ENCODE peak calls at places on chromosomes 11 and 22, in six cellular contexts. V, O, F, K, M and G are unnamed samples.

GRCh38 chr22:24506802-24507438 is 11.8 kb downstream of the UPB1 start:
- DNase-seq in M (no peak), O (peak), V (no peak), K (peak), F (no peak), G (peak)

GRCh38 chr11:44840085-44840478 is 110.6 kb downstream of the TP53I11 start:
- DNase-seq in O (no peak), F (no peak), V (no peak), K (no peak), M (no peak), G (no peak)

GRCh38 chr11:20963596-20963995 is 294.2 kb downstream of the NELL1 start:
- DNase-seq in K (no peak), V (no peak), F (peak), O (no peak), M (no peak), G (no peak)

GRCh38 chr11:45400594-45400993 is 114.5 kb upstream of the SYT13 start:
- DNase-seq in V (no peak), K (peak), F (peak), M (no peak), O (no peak), G (peak)

GRCh38 chr11:112392860-112393259 is 132.2 kb upstream of the PLET1 start:
- DNase-seq in K (no peak), V (no peak), F (no peak), O (no peak), M (no peak), G (no peak)

GRCh38 chr11:73137942-73138274 is 4.2 kb downstream of the FCHSD2 start:
- DNase-seq in V (no peak), O (no peak), M (no peak), F (no peak), K (no peak), G (no peak)

GRCh38 chr22:37082251-37082650 is 27.3 kb downstream of the TMPRSS6 start:
- DNase-seq in O (no peak), F (no peak), V (no peak), K (no peak), M (no peak), G (no peak)

GRCh38 chr11:66676931-66677598 is 622 bp downstream of the RBM4B start:
- DNase-seq in M (peak), O (no peak), K (peak), F (no peak), V (no peak), G (no peak)

GRCh38 chr11:19714387-19715363 is 2.0 kb downstream of the NAV2 start:
- DNase-seq in F (peak), V (peak), O (peak), K (peak), M (no peak), G (peak)

GRCh38 chr11:120900642-120901041 is 123.3 kb upstream of the TBCEL start:
- DNase-seq in F (no peak), O (no peak), K (no peak), M (peak), V (peak), G (no peak)

GRCh38 chr22:19710020-19710768 is 4.1 kb upstream of the SEPTIN5 start:
- DNase-seq in V (no peak), K (no peak), F (no peak), O (no peak), M (peak), G (no peak)

GRCh38 chr22:37258005-37258790 is 14.1 kb upstream of the RAC2 start:
- DNase-seq in O (no peak), V (no peak), F (no peak), M (peak), K (no peak), G (no peak)

GRCh38 chr22:37525073-37525745 is 6.0 kb upstream of the CARD10 start:
- DNase-seq in O (no peak), V (no peak), F (peak), M (no peak), K (peak), G (peak)

GRCh38 chr11:83736689-83737088 is 450.5 kb upstream of the CCDC90B start:
- DNase-seq in V (no peak), M (no peak), O (no peak), K (no peak), F (no peak), G (no peak)

GRCh38 chr11:124108158-124108557 is 7.1 kb upstream of the VWA5A start:
- DNase-seq in M (no peak), K (peak), O (no peak), F (peak), V (peak), G (no peak)

GRCh38 chr11:72753341-72754148 is 1.3 kb upstream of the ARAP1 start:
- DNase-seq in M (no peak), K (no peak), O (no peak), V (no peak), F (no peak), G (no peak)

GRCh38 chr11:35632301-35632700 is 14.0 kb downstream of the FJX1 start:
- DNase-seq in O (no peak), M (no peak), V (no peak), K (peak), F (peak), G (no peak)

GRCh38 chr22:30434775-30435315 is 9.3 kb downstream of the MTFP1 start:
- DNase-seq in M (no peak), F (no peak), K (no peak), O (no peak), V (no peak), G (no peak)

GRCh38 chr22:46846832-46847355 is 84.4 kb downstream of the TBC1D22A start:
- DNase-seq in V (no peak), K (no peak), M (no peak), O (no peak), F (peak), G (no peak)

GRCh38 chr11:65236194-65237059 is 25.3 kb upstream of the POLA2 start:
- DNase-seq in K (no peak), V (no peak), O (no peak), F (no peak), M (peak), G (no peak)

GRCh38 chr11:57490456-57491248 is 24.9 kb downstream of the SLC43A1 start:
- DNase-seq in M (no peak), V (no peak), O (no peak), F (no peak), K (peak), G (peak)

GRCh38 chr22:30169002-30169401 is 77.6 kb downstream of the LIF start:
- DNase-seq in K (no peak), V (no peak), M (no peak), O (no peak), F (no peak), G (no peak)

GRCh38 chr11:75497788-75498404 is 27.8 kb downstream of the GDPD5 start:
- DNase-seq in K (no peak), O (no peak), F (no peak), M (no peak), V (no peak), G (no peak)

GRCh38 chr22:23755711-23756110 is 1.5 kb upstream of the VPREB3 start:
- DNase-seq in O (no peak), V (no peak), F (no peak), M (no peak), K (no peak), G (no peak)

GRCh38 chr11:32348502-32348901 is 86.8 kb downstream of the WT1 start:
- DNase-seq in V (no peak), O (no peak), M (no peak), F (no peak), K (no peak), G (no peak)

GRCh38 chr11:460331-461199 is 10.5 kb downstream of the PTDSS2 start:
- DNase-seq in V (no peak), M (peak), F (peak), O (peak), K (no peak), G (no peak)

GRCh38 chr11:105862736-105863367 is 159.2 kb downstream of the MSANTD4 start:
- DNase-seq in F (peak), M (no peak), O (no peak), V (peak), K (peak), G (peak)

GRCh38 chr11:117098269-117099231 is at the start of gene SIK3:
- DNase-seq in M (peak), K (peak), O (peak), V (peak), F (peak), G (peak)
- TF ChIP-seq CTCF in M (peak), K (peak), O (peak), V (peak), F (peak), G (peak)

DNA sequence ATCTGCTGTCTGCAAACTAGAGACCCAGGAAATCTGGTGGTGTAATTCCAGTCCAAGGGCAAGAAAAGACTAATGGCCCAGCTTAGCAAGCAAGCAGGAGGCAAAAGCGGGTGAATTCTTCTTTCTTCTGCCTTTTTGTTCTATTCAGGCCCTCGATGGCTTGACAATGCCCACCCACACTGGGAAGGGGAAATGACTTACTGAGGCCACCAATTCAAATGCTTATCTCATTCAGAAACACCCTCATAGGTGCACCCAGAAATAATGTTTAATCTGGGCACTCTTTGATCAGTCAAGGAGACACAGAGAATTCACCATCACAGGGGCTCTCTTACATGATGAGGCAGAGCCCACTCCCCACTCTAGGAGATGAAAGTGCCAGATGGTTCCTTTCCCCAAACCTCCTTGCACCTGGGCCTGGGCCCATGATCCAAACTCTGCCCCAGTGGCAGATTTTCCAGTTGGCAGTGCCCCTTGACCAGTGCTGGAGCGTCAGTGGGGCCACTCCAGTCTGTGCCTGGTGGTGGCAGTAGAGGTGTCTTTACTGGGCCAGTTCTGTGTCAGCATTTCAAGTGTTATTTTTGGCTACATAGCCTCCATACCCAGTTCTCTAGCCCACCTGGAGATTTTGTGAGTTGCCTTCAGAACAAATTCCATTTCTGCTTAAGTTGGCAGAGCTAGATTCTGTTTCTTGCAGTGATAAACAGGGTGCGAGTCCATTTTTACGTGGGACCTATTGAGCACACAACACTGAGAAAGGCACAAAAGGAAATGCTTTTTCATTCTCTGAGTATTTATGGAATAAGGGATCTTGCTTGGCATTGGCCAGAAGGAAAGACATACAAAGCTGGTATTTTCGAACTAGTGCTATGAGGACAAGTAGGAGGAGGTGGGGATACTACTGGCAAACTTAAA is 7.5 kb downstream of the ELMOD1 start:
- DNase-seq in V (peak), M (no peak), K (peak), F (no peak), O (no peak), G (peak)
- TF ChIP-seq CTCF in V (peak), M (peak), K (peak), F (peak), O (peak), G (peak)

DNA sequence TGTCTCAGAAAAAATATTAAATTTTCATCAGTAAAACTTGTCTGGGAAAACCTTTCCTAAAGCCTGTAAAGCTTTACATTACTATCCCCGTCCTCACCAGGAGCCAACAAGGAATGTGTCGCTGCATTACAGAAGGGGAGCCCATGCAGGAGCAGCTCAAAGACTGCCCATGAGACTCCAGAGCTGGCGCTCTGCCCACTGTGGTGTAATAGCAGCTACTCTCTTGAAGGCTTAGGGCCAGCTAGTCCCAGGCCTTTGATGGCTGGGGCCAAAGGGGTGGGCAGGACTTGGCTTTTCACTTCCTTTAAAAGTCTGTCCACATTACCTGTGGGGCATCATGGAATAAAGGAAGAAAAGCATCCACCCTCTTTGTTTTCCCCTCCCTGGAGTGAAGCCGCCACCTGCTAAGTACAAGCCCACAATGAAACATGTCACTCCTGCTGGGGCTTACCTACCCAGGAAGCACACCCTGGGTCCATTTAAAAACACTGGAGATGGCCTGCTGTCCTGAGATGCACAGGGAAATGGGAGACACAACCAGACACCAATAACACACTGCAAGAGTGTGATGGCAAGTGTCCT is 150.7 kb downstream of the ADAMTS15 start:
- DNase-seq in V (peak), K (peak), F (peak), O (peak), M (no peak), G (no peak)
- TF ChIP-seq CTCF in V (no peak), K (no peak), F (no peak), O (no peak), M (no peak), G (no peak)

GRCh38 chr22:44444341-44445306 is 53.4 kb downstream of the RTL6 start:
- DNase-seq in V (no peak), K (no peak), F (no peak), M (peak), O (peak), G (no peak)
- TF ChIP-seq CTCF in V (peak), K (no peak), F (peak), M (no peak), O (no peak), G (peak)

DNA sequence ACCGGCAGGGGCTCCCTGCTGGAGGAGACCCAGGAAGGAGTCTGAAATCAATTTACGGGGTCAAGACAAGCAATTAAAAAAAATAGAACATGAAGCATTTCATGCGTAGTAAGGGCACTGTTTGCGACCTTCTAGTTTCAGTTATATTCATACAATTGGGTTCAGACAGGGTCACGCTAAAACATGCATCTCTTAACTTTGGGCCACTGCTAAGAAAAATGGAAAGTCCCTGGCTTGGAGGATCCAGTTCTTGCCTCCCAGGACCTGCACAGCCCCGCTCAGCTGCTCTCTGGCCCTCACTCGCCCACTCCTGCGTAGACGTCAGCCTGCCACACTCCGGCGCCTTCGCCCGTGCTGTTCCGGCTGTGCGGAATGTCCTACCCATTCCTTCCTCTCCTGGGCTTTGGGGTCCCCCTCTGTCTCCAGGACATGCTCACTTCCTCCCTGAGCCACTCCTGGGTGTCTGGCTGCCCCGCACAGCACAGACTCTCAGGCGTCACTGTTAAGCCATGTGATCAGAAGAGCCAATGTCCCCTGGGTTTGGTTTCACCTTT is 12.8 kb downstream of the NFAM1 start:
- DNase-seq in M (no peak), O (no peak), V (no peak), K (no peak), F (no peak), G (no peak)
- TF ChIP-seq CTCF in M (no peak), O (no peak), V (no peak), K (no peak), F (no peak), G (no peak)

DNA sequence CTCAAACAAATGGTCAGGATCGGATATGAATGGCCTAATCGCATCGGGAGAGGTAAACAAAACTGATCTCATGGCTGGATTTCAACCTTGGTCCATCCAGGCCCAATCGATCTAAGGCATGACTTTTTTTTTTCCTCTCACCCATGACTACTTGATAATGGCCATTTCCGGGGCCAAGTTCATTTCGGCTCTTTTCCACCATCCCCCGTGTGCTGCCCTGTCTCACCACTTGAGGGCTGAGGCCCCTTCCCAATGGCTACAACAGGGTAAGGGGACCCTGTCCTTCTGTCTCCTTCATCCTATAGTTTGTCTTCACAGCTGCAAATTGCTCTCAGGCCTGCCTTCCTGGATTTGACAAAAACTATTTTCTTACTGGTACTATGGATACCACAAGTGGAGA is 26.7 kb downstream of the GRAP2 start:
- DNase-seq in K (no peak), M (no peak), F (no peak), V (no peak), O (no peak), G (no peak)
- TF ChIP-seq CTCF in K (no peak), M (no peak), F (no peak), V (peak), O (no peak), G (no peak)

GRCh38 chr22:32120603-32121002 is 38.5 kb downstream of the C22orf42 start:
- DNase-seq in O (no peak), K (no peak), V (no peak), F (no peak), M (no peak), G (no peak)

GRCh38 chr22:32119568-32120235 is 39.4 kb downstream of the C22orf42 start:
- DNase-seq in K (no peak), F (no peak), M (no peak), V (no peak), O (no peak), G (no peak)

GRCh38 chr22:32122899-32123298 is 36.2 kb downstream of the C22orf42 start:
- DNase-seq in M (no peak), F (no peak), O (no peak), K (no peak), V (no peak), G (no peak)

GRCh38 chr22:32127904-32128303 is 31.2 kb downstream of the C22orf42 start:
- DNase-seq in V (no peak), O (no peak), K (no peak), M (no peak), F (no peak), G (no peak)

GRCh38 chr22:32123657-32124056 is 35.4 kb downstream of the C22orf42 start:
- DNase-seq in M (no peak), K (no peak), V (no peak), F (no peak), O (no peak), G (no peak)
- TF ChIP-seq CTCF in M (no peak), K (no peak), V (no peak), F (no peak), O (no peak), G (peak)

GRCh38 chr11:114618139-114618538 is 22.6 kb upstream of the NXPE4 start:
- DNase-seq in M (no peak), O (no peak), V (no peak), F (no peak), K (no peak), G (no peak)
- TF ChIP-seq CTCF in M (no peak), O (no peak), V (no peak), F (no peak), K (no peak), G (no peak)

GRCh38 chr11:8754241-8754640 is 71.6 kb downstream of the RPL27A start:
- DNase-seq in O (no peak), M (no peak), F (no peak), K (peak), V (no peak), G (no peak)
- TF ChIP-seq CTCF in O (no peak), M (no peak), F (peak), K (peak), V (peak), G (peak)